ENCODE peak calls at places on chromosomes 2 and 18, in eight cellular contexts. N, Z, A, V, X, L, F and J are unnamed samples.

GRCh38 chr2:98704499-98705332 is 26.2 kb downstream of the MGAT4A start:
- DNase-seq in N (no peak), Z (no peak), A (no peak), V (no peak), X (no peak), L (no peak), F (no peak), J (no peak)

GRCh38 chr2:159326569-159327255 is 40.2 kb upstream of the WDSUB1 start:
- DNase-seq in N (no peak), Z (no peak), A (no peak), V (peak; percentile 55), X (no peak), L (peak; percentile 17), F (peak; percentile 69), J (no peak)

GRCh38 chr2:190267302-190267701 is 52.3 kb downstream of the HIBCH start:
- DNase-seq in N (no peak), Z (peak; percentile 94), A (peak; percentile 18), V (peak; percentile 90), X (peak; percentile 88), L (no peak), F (peak; percentile 79), J (no peak)

GRCh38 chr2:68379184-68379708 is 14.2 kb downstream of the PLEK start:
- DNase-seq in N (peak; percentile 46), Z (no peak), A (no peak), V (no peak), X (no peak), L (no peak), F (no peak), J (no peak)

GRCh38 chr2:238900511-238900910 is 52.6 kb downstream of the TWIST2 start:
- DNase-seq in N (no peak), Z (no peak), A (no peak), V (peak; percentile 20), X (no peak), L (no peak), F (peak; percentile 63), J (no peak)

GRCh38 chr2:70371753-70372152 is 69.9 kb upstream of the FAM136A start:
- DNase-seq in N (no peak), Z (peak; percentile 34), A (peak; percentile 74), V (peak; percentile 84), X (peak; percentile 85), L (no peak), F (peak; percentile 85), J (no peak)

GRCh38 chr2:67625671-67626070 is 228.5 kb downstream of the ETAA1 start:
- DNase-seq in N (no peak), Z (peak; percentile 10), A (peak; percentile 33), V (peak; percentile 87), X (peak; percentile 88), L (no peak), F (peak; percentile 79), J (no peak)

GRCh38 chr2:10654069-10654468 is 35.7 kb downstream of the NOL10 start:
- DNase-seq in N (no peak), Z (no peak), A (no peak), V (peak; percentile 55), X (peak; percentile 80), L (no peak), F (peak; percentile 29), J (no peak)

GRCh38 chr18:56825312-56825711 is 174.2 kb downstream of the WDR7 start:
- DNase-seq in N (no peak), Z (no peak), A (no peak), V (no peak), X (no peak), L (peak; percentile 56), F (no peak), J (no peak)

GRCh38 chr18:79567481-79568147 is 112.0 kb upstream of the CTDP1 start:
- DNase-seq in N (no peak), Z (peak; percentile 95), A (peak; percentile 73), V (peak; percentile 98), X (peak; percentile 89), L (no peak), F (peak; percentile 93), J (no peak)

GRCh38 chr2:148726228-148726627 is 81.7 kb downstream of the EPC2 start:
- DNase-seq in N (no peak), Z (no peak), A (no peak), V (no peak), X (no peak), L (no peak), F (no peak), J (no peak)

GRCh38 chr18:74796928-74797576 is 199.4 kb downstream of the ZNF407 start:
- DNase-seq in N (peak; percentile 34), Z (no peak), A (no peak), V (peak; percentile 74), X (peak; percentile 77), L (no peak), F (peak; percentile 50), J (no peak)

GRCh38 chr18:26574958-26575864 is 26.9 kb upstream of the KCTD1 start:
- DNase-seq in N (no peak), Z (peak; percentile 59), A (peak; percentile 8), V (peak; percentile 59), X (peak; percentile 73), L (no peak), F (peak; percentile 68), J (no peak)

GRCh38 chr2:71422786-71423185 is 30.6 kb upstream of the DYSF start:
- DNase-seq in N (no peak), Z (no peak), A (no peak), V (no peak), X (no peak), L (no peak), F (no peak), J (no peak)

GRCh38 chr18:11761553-11761952 is 72.5 kb downstream of the GNAL start:
- DNase-seq in N (no peak), Z (no peak), A (no peak), V (no peak), X (no peak), L (no peak), F (no peak), J (no peak)

GRCh38 chr2:70785137-70785911 is 5.1 kb downstream of the FIGLA start:
- DNase-seq in N (peak; percentile 60), Z (peak; percentile 12), A (peak; percentile 55), V (peak; percentile 20), X (peak; percentile 45), L (no peak), F (peak; percentile 48), J (no peak)